ENCODE peak calls at places on chromosomes 7 and 10, in nine cellular contexts. P, S, C, W, Q, N, A, H and T are unnamed samples.
A peak's percentile ranks its signal among the peaks of the same experiment; 100 is the strongest.

GRCh38 chr10:58662314-58662713 is 149.6 kb downstream of the BICC1 start:
- DNase-seq in Q (no peak), C (peak; percentile 94), N (no peak), A (no peak), P (peak; percentile 67), H (no peak), W (no peak), S (no peak), T (no peak)

GRCh38 chr7:131052285-131052942 is 275.3 kb upstream of the MKLN1 start:
- DNase-seq in P (no peak), A (no peak), W (no peak), C (no peak), S (no peak), H (no peak), Q (no peak), N (no peak), T (no peak)

GRCh38 chr10:7956508-7956907 is 98.0 kb upstream of the GATA3 start:
- DNase-seq in S (no peak), H (no peak), Q (no peak), P (peak; percentile 79), W (no peak), A (no peak), N (peak; percentile 36), C (peak; percentile 81), T (no peak)

GRCh38 chr7:45103958-45104843 is 7.3 kb downstream of the TBRG4 start:
- DNase-seq in P (no peak), A (no peak), Q (peak; percentile 53), H (no peak), W (no peak), C (no peak), N (no peak), S (peak; percentile 86), T (no peak)

GRCh38 chr7:76513817-76514799 is 3.8 kb downstream of the UPK3B start:
- DNase-seq in S (peak; percentile 85), Q (peak; percentile 42), H (no peak), W (no peak), A (no peak), C (no peak), P (peak; percentile 7), N (no peak), T (no peak)

GRCh38 chr10:12707461-12708185 is 293.9 kb downstream of the CCDC3 start:
- DNase-seq in W (no peak), A (no peak), S (no peak), H (no peak), Q (no peak), N (peak; percentile 66), C (peak; percentile 90), P (peak; percentile 61), T (peak; percentile 46)

GRCh38 chr10:123909866-123910265 is 18.3 kb upstream of the CPXM2 start:
- DNase-seq in A (no peak), Q (no peak), P (no peak), C (no peak), H (no peak), W (no peak), N (no peak), S (no peak), T (no peak)

GRCh38 chr10:114544045-114544659 is 113.9 kb downstream of the ABLIM1 start:
- DNase-seq in H (no peak), N (peak; percentile 92), S (no peak), A (peak; percentile 52), W (no peak), Q (no peak), C (no peak), P (no peak), T (peak; percentile 30)

GRCh38 chr10:99661370-99661749 is 2.1 kb downstream of the ENTPD7 start:
- DNase-seq in C (peak; percentile 93), A (no peak), P (peak; percentile 77), S (no peak), W (no peak), Q (no peak), H (no peak), N (no peak), T (no peak)

GRCh38 chr10:28314211-28314610 is 11.3 kb upstream of the MPP7 start:
- DNase-seq in H (no peak), Q (no peak), P (no peak), N (no peak), S (no peak), C (no peak), W (no peak), A (no peak), T (no peak)

GRCh38 chr7:156065400-156065799 is 253.1 kb upstream of the SHH start:
- DNase-seq in P (no peak), W (no peak), C (no peak), S (no peak), Q (no peak), H (no peak), A (no peak), N (no peak), T (peak; percentile 22)

GRCh38 chr7:155141562-155141961 is 71.4 kb downstream of the HTR5A start:
- DNase-seq in Q (no peak), S (peak; percentile 83), C (no peak), P (no peak), N (no peak), W (no peak), A (no peak), H (no peak), T (no peak)

GRCh38 chr10:98062424-98062823 is 32.0 kb upstream of the CRTAC1 start:
- DNase-seq in P (no peak), S (no peak), Q (no peak), A (no peak), W (no peak), N (no peak), H (no peak), C (no peak), T (no peak)

GRCh38 chr7:129969881-129970446 is 17.2 kb upstream of the UBE2H start:
- DNase-seq in P (peak; percentile 76), A (no peak), C (peak; percentile 36), Q (no peak), N (no peak), H (no peak), W (no peak), S (no peak), T (no peak)

GRCh38 chr10:19412531-19412930 is 363.9 kb downstream of the MALRD1 start:
- DNase-seq in C (peak; percentile 49), H (no peak), A (no peak), N (no peak), W (no peak), S (no peak), Q (no peak), P (peak; percentile 9), T (no peak)

GRCh38 chr10:111004016-111004415 is 72.8 kb upstream of the ADRA2A start:
- DNase-seq in A (no peak), Q (no peak), S (no peak), C (no peak), W (no peak), N (no peak), P (no peak), H (no peak), T (no peak)

GRCh38 chr7:23335621-23336020 is 36.5 kb downstream of the MALSU1 start:
- DNase-seq in H (no peak), Q (no peak), P (no peak), N (no peak), S (no peak), A (no peak), W (no peak), C (no peak), T (no peak)

GRCh38 chr7:30424536-30424935 is 54.0 kb downstream of the NOD1 start:
- DNase-seq in S (peak; percentile 82), Q (no peak), H (no peak), W (no peak), P (no peak), C (no peak), N (no peak), A (no peak), T (no peak)

GRCh38 chr10:34880817-34881216 is 65.7 kb upstream of the PARD3 start:
- DNase-seq in C (no peak), W (no peak), P (no peak), S (no peak), N (no peak), A (no peak), Q (no peak), H (no peak), T (no peak)

GRCh38 chr7:102106625-102107024 is 180.0 kb upstream of the SH2B2 start:
- DNase-seq in H (no peak), C (no peak), W (peak; percentile 73), N (no peak), Q (no peak), P (no peak), A (no peak), S (peak; percentile 6), T (no peak)

GRCh38 chr7:16791071-16791470 is 13.7 kb downstream of the AGR2 start:
- DNase-seq in N (no peak), S (no peak), W (no peak), P (no peak), H (no peak), C (peak; percentile 58), A (no peak), Q (no peak), T (no peak)

GRCh38 chr10:131621784-131622624 is 278.8 kb upstream of the PPP2R2D start:
- DNase-seq in H (no peak), N (no peak), S (peak; percentile 67), P (no peak), A (no peak), C (no peak), W (no peak), Q (no peak), T (no peak)

GRCh38 chr10:69636626-69637550 is 6.8 kb downstream of the FAM241B start:
- DNase-seq in N (peak; percentile 17), A (no peak), S (no peak), Q (no peak), H (no peak), W (peak; percentile 64), C (no peak), P (no peak), T (no peak)

GRCh38 chr7:44313621-44314031 is 11.8 kb downstream of the CAMK2B start:
- DNase-seq in C (no peak), S (peak; percentile 41), W (no peak), A (no peak), Q (peak; percentile 87), P (no peak), H (no peak), N (no peak), T (no peak)

GRCh38 chr7:2242541-2243482 is 786 bp downstream of the NUDT1 start:
- DNase-seq in A (no peak), S (no peak), H (peak; percentile 57), W (no peak), P (peak; percentile 28), C (no peak), N (peak; percentile 32), Q (no peak), T (no peak)

GRCh38 chr7:24741691-24742639 is 15.3 kb downstream of the GSDME start:
- DNase-seq in W (no peak), N (no peak), C (peak; percentile 98), S (no peak), A (no peak), Q (peak; percentile 73), P (peak; percentile 93), H (no peak), T (no peak)